ENCODE peak calls at places on chromosomes 13 and 19, in five cellular contexts. U, X, G, F and L are unnamed samples. For H3K4me1, the result is how much of the 10 kb centered on the place peaks cover.

GRCh38 chr13:33453911-33454310 is 168.4 kb upstream of the STARD13 start:
- DNase-seq in G (no peak), U (no peak), X (no peak), F (no peak), L (no peak)

GRCh38 chr13:25648996-25649633 is 277.3 kb downstream of the ATP8A2 start:
- DNase-seq in X (no peak), U (no peak), G (no peak), F (no peak), L (no peak)

GRCh38 chr13:102839462-102839861 is 6.4 kb upstream of the ERCC5 start:
- DNase-seq in F (no peak), X (no peak), U (no peak), G (peak), L (no peak)

GRCh38 chr19:52935434-52935833 is 12.2 kb upstream of the ZNF888 start:
- DNase-seq in X (no peak), U (no peak), G (peak), F (no peak), L (no peak)

GRCh38 chr13:87877477-87877876 is 206.3 kb downstream of the SLITRK5 start:
- DNase-seq in X (no peak), G (no peak), F (no peak), U (no peak), L (no peak)

GRCh38 chr13:97913206-97913605 is 40.3 kb upstream of the IPO5 start:
- DNase-seq in F (no peak), G (no peak), U (no peak), X (no peak), L (no peak)

GRCh38 chr13:97226013-97226412 is 3.9 kb downstream of the MBNL2 start:
- DNase-seq in U (no peak), X (peak), G (no peak), F (no peak), L (peak)

GRCh38 chr19:6739884-6740588 is 556 bp downstream of the TRIP10 start:
- DNase-seq in G (no peak), F (no peak), U (no peak), X (peak), L (no peak)

GRCh38 chr19:43651758-43652545 is 12.3 kb upstream of the CADM4 start:
- DNase-seq in U (no peak), X (peak), G (peak), F (no peak), L (peak)

GRCh38 chr13:106186366-106187030 is 349.0 kb downstream of the EFNB2 start:
- DNase-seq in U (no peak), X (no peak), G (peak), F (no peak), L (no peak)

GRCh38 chr19:41886761-41887710 is 4.1 kb downstream of the ARHGEF1 start:
- DNase-seq in G (no peak), F (no peak), U (no peak), X (peak), L (no peak)

GRCh38 chr19:52690395-52691214 is 44.2 kb downstream of the ZNF611 start:
- DNase-seq in X (peak), G (peak), F (peak), U (peak), L (peak)

GRCh38 chr13:113904411-113904810 is 40.5 kb upstream of the GAS6 start:
- DNase-seq in X (no peak), U (no peak), G (no peak), F (peak), L (no peak)

GRCh38 chr13:102948006-102948405 is 102.2 kb downstream of the ERCC5 start:
- DNase-seq in U (no peak), G (no peak), X (no peak), F (no peak), L (no peak)

GRCh38 chr13:44212633-44213387 is 160.8 kb upstream of the SERP2 start:
- DNase-seq in G (no peak), U (no peak), F (no peak), X (no peak), L (peak)

DNA sequence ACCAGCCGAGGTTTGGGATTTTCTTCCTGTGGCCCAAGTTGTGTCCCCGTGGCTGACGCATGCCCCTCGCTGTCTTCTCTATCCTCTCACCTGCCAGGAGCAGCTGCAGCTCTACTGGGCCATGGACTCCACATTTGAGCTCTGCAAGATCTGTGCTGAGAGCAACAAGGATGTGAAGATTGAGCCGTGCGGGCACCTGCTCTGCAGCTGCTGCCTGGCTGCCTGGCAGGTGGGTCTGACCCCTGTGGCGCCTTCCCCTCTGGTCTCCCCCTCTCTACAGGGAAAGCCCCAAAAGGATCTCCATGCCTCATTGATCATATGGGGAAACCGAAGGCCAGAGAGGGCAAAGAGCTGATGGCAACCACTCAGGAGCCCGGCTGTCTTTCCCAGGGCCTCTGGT is 14.6 kb downstream of the CBLC start:
- DNase-seq in U (no peak), F (no peak), X (peak), G (no peak), L (no peak)
- H3K4me1 ChIP-seq in U (under half), F (under half), X (under half), G (under half), L (under half)

GRCh38 chr19:12944064-12944674 is 1.5 kb upstream of the RAD23A start:
- DNase-seq in X (no peak), U (no peak), F (no peak), G (no peak), L (no peak)

GRCh38 chr19:12945479-12946091 is at the start of gene RAD23A:
- DNase-seq in X (peak), G (peak), U (peak), F (peak), L (peak)

GRCh38 chr19:12948597-12949362 is 3.1 kb downstream of the RAD23A start:
- DNase-seq in X (no peak), F (no peak), U (no peak), G (no peak), L (no peak)

GRCh38 chr19:12947702-12948596 is 2.3 kb downstream of the RAD23A start:
- DNase-seq in X (no peak), U (no peak), F (no peak), G (no peak), L (no peak)

GRCh38 chr19:12946092-12946845 is 607 bp downstream of the RAD23A start:
- DNase-seq in U (peak), G (peak), F (peak), X (peak), L (peak)
- TF ChIP-seq CTCF in U (no peak), G (no peak), F (no peak), X (no peak), L (no peak)

DNA sequence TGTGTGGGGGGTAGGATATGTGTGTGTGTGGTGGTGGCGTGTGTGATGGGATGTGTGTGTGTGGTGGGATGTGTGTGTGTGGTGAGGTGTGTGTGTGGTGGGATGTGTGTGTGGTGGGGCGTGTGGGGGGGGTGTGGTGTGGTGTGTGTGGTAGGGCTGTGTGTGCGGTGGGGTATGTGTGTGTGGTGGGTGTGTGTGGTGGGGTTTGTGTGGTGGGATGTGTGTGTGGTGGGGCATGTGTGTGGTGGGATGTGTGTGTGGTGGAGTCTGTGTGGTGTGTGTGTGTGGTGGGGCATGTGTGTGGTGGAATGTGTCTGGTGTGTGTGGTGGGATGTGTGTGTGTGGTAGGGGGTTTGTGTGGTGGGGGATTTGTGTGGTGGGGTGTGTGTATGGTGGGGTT is 41.2 kb upstream of the NPAS1 start:
- DNase-seq in G (no peak), F (peak), U (no peak), X (no peak), L (no peak)
- H3K4me1 ChIP-seq in G (under half), F (half or more), U (under half), X (under half), L (under half)

GRCh38 chr19:13604902-13605586 is 98.8 kb upstream of the CACNA1A start:
- DNase-seq in U (no peak), G (no peak), X (no peak), F (no peak), L (no peak)
- TF ChIP-seq CTCF in U (no peak), G (no peak), X (no peak), F (no peak), L (no peak)

DNA sequence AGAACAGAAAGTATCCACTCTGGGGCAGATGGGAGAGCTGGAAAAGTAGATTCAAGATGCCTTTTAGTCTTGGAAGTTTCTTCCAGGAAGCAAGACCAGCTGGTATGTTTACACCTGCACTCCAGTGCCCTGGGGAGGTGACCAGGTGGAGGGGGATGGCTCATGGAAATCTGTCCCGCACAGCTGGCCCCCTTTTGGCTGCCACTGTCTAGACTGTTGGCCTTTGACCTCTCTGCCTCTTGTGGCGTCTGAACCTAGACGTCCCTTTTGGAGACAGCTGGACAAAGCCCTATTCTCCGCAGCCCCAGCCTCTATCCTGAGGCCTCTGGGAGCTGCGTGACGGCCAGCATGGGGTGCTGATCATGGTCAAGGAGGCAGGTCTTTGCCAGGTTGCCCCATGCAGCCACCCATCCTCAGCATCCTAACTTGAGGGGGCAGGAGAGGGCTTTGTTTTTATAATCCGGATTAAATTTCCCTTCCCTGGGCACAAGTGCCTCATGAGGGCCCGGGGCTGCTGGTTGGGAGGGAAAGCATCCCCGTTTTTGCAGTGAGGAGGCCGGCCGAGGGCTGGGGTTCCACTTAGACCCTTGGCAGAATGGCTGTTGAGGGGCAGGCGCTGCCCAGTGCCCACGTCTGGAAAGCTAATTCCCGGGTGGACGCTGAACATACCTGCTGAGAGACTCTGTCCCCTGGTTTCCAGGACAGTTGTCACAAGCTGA is 17.3 kb upstream of the GDF15 start:
- DNase-seq in X (no peak), G (no peak), U (no peak), F (no peak), L (peak)
- H3K4me1 ChIP-seq in X (under half), G (under half), U (under half), F (under half), L (under half)

DNA sequence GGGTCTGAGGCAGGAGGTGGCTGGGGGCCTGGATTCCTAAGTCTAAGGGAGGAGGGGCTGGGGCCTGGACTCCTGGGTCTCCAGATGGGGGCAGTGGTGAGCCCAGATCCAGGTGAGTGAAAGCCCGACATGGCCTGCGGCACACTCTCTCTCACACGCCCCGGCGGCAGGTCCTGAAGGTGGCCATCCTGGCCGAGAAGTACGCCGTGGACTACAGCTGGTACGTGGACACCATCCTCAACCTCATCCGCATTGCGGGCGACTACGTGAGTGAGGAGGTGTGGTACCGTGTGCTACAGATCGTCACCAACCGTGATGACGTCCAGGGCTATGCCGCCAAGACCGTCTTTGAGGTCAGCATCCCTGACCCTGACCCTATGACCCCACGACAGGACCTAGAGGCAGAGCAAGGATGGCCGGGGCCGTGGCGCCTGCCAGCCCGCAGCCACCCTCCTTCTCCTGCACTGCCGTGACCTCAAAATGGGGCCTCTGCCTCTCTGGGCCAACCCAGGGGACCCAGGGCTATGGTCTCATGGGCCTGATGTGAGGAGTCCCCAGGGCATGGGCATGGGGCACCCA is 13.2 kb downstream of the FUZ start:
- DNase-seq in U (no peak), F (no peak), G (no peak), X (peak), L (no peak)
- TF ChIP-seq CTCF in U (no peak), F (no peak), G (no peak), X (peak), L (no peak)

DNA sequence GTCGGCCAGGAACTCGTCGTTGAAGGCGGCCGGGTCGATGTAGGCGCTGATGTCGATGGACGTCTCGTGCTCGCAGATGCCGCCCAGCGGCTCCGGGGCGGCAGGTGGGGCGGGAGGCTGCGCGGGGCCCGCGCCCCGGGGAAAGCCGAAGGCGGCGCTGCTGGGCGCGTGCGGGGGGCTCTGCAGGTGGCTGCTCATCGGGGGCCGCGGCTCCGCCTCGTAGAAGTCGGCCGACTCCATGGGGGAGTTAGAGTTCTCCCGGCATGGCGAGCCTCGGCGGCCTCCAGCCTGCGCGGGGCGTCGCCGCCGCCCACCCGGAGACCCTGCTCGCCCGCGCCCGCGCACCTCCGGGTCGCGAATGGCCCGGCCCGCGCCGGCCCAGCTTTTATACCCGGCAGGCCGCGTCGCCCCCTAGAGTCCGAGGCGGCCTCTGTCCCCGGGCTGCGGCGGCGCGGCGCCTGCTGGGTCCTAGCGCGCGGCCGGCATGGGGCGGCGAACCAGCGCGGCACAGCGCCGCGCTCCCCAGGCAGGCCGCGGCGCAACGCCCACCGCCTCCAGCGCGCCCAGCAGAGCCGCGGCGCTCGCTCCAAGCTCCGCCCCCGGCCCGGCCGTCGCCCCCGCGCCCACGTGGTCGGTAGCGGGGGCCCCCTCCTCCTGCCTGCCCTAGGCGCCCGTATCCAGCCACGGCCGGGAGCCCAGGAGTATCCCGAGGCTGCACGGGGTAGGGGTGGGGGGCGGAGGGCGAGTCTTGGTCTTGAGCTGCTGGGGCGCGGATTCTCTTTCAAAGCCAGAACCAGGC is at the start of gene CEBPA:
- DNase-seq in G (peak), X (peak), F (peak), U (peak), L (peak)
- H3K4me1 ChIP-seq in G (under half), X (under half), F (half or more), U (under half), L (under half)

DNA sequence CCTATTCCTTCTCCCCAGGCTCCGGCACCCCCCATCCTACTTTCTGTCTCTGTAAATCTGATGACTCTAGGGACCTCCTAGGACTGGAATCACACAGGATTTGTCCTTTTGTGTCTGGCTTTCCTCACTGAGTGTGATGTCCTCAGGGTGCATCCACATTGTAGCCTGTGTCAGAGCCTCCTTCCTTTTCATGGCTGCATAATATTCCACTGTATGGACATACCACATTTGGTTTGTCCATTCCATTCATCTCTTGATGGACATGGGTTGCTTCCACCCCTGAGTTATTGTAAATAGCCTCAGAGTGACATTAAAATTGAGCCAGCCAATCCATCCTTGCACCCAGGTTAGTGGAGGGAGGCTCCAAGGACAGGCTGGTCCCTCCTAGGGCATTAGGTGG is 22.8 kb upstream of the NMRK2 start:
- DNase-seq in U (no peak), F (no peak), G (no peak), X (no peak), L (no peak)
- TF ChIP-seq CTCF in U (no peak), F (no peak), G (no peak), X (no peak), L (no peak)

GRCh38 chr19:1472227-1473055 is 6.6 kb downstream of the C19orf25 start:
- DNase-seq in X (no peak), G (no peak), U (no peak), F (no peak), L (no peak)

GRCh38 chr19:1474765-1475351 is 4.2 kb downstream of the C19orf25 start:
- DNase-seq in U (no peak), G (no peak), F (no peak), X (no peak), L (no peak)

GRCh38 chr19:1474011-1474764 is 4.8 kb downstream of the C19orf25 start:
- DNase-seq in U (no peak), F (no peak), G (peak), X (no peak), L (no peak)

GRCh38 chr19:1473056-1473400 is 6.0 kb downstream of the C19orf25 start:
- DNase-seq in U (no peak), G (no peak), F (no peak), X (no peak), L (no peak)

GRCh38 chr19:1473424-1473851 is 5.6 kb downstream of the C19orf25 start:
- DNase-seq in X (no peak), U (no peak), G (no peak), F (no peak), L (no peak)
- H3K4me1 ChIP-seq in X (under half), U (under half), G (under half), F (half or more), L (under half)

DNA sequence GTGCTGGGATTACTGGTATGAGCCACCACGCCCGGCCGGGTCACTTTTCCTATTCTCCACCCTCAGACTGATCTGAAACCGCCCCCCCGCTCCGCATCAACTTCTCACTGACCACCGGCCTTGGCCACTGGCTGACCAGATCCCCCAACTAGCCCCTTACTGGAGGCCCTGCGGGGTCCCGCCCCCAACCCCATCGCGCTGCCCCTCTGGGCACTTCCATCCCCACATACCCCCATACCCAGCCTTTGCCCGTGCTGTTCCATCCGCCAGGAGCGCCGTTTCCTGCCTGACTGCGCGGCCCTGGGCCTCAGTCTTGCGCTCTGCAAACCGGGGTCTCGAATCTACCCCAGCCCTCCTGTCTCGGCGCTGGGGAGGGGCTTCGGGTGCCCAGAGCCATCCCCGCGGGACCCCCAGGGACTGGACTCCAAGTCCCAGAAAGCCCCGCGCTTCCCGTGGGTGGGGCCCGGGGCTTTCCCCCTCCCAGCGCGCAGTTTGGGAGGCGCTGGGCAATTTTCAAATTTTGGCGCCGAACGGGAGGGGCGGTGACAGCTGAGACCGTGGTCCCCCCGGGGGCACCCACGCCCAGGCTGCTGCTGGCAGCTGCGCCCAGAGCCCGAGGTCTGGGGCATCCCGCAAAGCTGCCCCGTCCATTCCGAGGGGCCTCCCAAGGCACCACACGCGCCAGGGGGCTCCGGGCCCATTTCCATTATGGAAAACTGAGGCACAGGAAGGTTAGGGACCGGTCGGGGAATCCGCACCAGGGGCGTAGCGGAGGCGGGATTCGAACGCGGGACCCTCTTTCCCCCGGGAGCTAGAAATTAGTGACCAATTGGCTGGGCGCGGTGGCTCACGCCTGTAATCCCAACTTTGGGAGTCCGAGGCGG is 5.2 kb upstream of the LMNB2 start:
- DNase-seq in F (peak), G (peak), U (no peak), X (peak), L (peak)
- TF ChIP-seq CTCF in F (no peak), G (no peak), U (no peak), X (no peak), L (no peak)